ENCODE peak calls at places on chromosome 20, in six cellular contexts. V, W, O, M, K and S are unnamed samples. For H3K9me3, the result is how much of the 10 kb centered on the place peaks cover.

GRCh38 chr20:32190608-32191415 is 16.7 kb downstream of the PLAGL2 start:
- DNase-seq in V (no peak), W (no peak), O (no peak), M (no peak), K (no peak), S (no peak)

GRCh38 chr20:11195899-11196558 is 522.2 kb upstream of the JAG1 start:
- DNase-seq in V (no peak), W (no peak), O (no peak), M (no peak), K (no peak), S (no peak)

GRCh38 chr20:58854638-58855471 is 2.3 kb downstream of the GNAS start:
- DNase-seq in V (no peak), W (no peak), O (no peak), M (no peak), K (peak), S (no peak)

GRCh38 chr20:62961310-62961783 is 8.8 kb downstream of the SLC17A9 start:
- DNase-seq in V (no peak), W (no peak), O (no peak), M (no peak), K (peak), S (no peak)

GRCh38 chr20:35252037-35252461 is 25.6 kb downstream of the MMP24 start:
- DNase-seq in V (no peak), W (no peak), O (peak), M (no peak), K (no peak), S (no peak)

GRCh38 chr20:23700931-23701330 is 12.1 kb upstream of the CST4 start:
- DNase-seq in V (no peak), W (no peak), O (no peak), M (no peak), K (no peak), S (no peak)

GRCh38 chr20:45362804-45363610 is at the start of gene SYS1:
- DNase-seq in V (peak), W (peak), O (peak), M (peak), K (peak), S (peak)

GRCh38 chr20:1383621-1384404 is 9.0 kb downstream of the FKBP1A start:
- DNase-seq in V (no peak), W (no peak), O (no peak), M (no peak), K (no peak), S (no peak)

GRCh38 chr20:44412402-44413144 is 57.1 kb downstream of the HNF4A start:
- DNase-seq in V (no peak), W (no peak), O (no peak), M (no peak), K (no peak), S (no peak)

GRCh38 chr20:574297-574942 is 30.8 kb upstream of the CSNK2A1 start:
- DNase-seq in V (peak), W (peak), O (no peak), M (no peak), K (no peak), S (no peak)

GRCh38 chr20:32062776-32063170 is 10.7 kb downstream of the HCK start:
- DNase-seq in V (peak), W (peak), O (no peak), M (no peak), K (no peak), S (peak)

GRCh38 chr20:32278199-32278643 is 770 bp downstream of the KIF3B start:
- DNase-seq in V (no peak), W (no peak), O (no peak), M (no peak), K (no peak), S (no peak)

DNA sequence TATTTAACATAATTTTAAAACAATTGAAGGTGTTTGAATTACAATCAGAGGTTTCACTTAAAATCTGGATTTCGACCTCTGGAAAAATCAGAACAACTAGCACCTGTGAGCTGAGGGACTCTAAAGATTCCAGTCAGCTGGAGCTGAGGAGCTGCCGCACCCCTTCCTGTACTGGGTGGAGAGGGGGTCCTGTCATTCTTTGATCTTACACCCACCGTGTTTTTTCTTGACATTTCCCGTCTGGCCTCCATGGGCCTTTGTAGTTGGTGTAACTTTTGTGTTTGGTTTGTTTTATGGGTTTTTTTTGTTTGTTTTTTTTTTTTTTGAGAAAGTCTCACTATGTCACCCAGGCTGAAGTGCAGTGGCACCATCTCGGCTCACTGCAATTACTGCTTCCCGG is 17.2 kb downstream of the ARFGEF2 start:
- DNase-seq in V (no peak), W (no peak), O (no peak), M (no peak), K (no peak), S (no peak)
- H3K27ac ChIP-seq in V (no peak), W (peak), O (no peak), M (no peak), K (no peak), S (no peak)

DNA sequence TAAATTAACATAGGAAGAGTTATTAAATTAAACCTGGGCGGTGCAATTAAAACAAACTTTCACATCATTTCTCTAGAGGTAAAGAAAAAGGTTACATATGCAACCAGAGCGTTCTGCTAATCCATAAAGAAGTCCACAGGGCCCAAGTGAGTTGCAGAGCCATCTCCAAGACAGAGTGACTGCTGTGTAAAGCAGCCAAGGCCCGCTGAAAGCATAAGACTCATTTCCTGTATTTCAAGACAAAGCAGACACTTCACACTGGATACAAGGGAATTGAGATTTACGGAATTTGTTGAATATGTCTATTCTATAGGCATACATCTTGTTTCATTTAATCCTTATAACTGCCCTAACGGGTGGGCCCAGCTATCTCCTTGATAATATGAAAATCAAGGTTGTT is 422.8 kb downstream of the CBLN4 start:
- DNase-seq in V (no peak), W (no peak), O (no peak), M (no peak), K (no peak), S (no peak)
- H3K9me3 ChIP-seq in V (under half), W (under half), O (under half), M (under half), K (under half), S (under half)

DNA sequence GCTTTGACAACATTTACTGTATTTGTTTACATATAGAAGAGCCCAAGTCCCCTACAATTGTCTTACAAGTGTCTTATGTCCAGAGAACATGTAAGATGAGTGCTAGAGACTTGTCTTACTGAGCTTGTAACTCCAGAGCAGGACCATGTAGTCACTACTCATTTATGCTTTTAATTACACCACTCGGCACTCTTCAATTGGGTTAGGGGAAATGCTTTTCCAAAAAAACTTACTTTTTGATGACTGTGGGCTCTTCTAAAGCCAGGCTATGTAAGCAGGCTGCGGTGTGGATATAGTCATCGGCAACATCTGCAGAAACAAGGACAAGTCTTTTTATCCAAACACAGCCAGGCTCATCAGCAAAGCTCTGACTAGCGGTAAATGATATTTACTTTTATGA is 18.7 kb downstream of the SNX5 start:
- DNase-seq in V (no peak), W (no peak), O (no peak), M (no peak), K (no peak), S (no peak)
- TF ChIP-seq CTCF in V (no peak), W (no peak), O (no peak), M (no peak), K (no peak), S (no peak)

GRCh38 chr20:56487216-56487615 is 18.8 kb downstream of the RTF2 start:
- DNase-seq in V (no peak), W (no peak), O (no peak), M (no peak), K (no peak), S (no peak)

DNA sequence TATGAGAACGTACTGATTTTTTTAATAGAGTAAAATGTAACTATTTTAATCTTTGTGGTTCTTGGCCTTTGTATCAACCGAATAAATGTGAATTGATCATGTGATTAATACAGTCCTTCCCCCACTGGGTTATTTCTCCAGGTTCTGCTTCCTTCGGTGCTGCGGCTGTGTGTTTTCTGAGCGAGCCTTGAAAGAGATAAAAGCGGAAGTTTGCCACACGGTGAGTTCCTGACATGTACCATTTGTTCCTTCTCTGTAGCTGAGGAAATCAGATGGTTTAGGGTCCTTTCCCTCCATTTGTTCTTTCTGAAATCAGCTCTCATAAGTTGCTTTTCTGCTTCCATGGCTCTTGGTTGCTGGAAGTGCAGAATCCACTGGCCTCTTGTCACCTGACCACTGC is 15.5 kb downstream of the RTF2 start:
- DNase-seq in V (no peak), W (no peak), O (no peak), M (no peak), K (no peak), S (no peak)
- H3K27ac ChIP-seq in V (no peak), W (no peak), O (no peak), M (no peak), K (no peak), S (no peak)

DNA sequence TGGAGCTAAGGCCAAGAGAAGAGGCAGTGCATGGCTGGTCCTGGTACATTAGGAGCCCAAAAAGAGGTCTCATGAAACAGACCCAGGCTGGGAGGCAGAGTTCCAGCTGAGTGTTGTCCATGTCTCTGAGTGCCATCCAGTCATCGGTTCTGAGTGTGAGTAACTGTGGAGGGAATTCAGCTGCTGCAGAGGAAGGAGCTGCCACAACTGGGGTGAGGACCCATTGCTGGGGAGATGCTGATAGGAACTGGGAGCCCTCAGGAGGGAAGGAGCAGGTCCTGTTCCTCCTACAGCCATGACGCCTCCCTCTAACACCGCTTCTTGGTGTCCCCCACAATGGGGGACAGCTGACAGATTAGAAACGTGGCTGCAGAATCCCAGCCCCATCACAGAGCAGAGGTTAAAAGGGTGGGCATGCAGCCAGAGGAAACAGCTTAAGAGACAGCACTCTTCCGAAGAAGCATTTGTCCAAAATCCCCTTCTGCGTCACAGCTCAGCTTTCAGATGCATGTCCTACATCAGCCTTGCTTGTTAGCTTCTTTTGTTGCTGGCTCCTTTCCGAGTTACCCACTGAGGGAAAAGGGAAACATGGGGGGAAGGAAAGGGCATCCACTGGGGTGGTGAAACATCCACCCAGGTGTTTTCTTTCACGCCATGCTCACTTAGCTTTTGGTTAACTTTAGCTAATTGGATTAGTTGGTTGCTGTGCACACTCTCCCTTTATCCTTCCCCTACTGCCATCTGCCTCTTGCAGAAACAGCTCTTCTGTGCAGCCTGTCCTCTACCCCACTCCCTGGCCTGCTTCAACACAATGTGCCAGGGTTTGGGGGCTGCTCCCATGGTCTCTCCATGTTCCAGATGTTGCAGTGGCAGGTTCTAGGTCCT is 239.2 kb downstream of the SYNDIG1 start:
- DNase-seq in V (no peak), W (no peak), O (no peak), M (no peak), K (peak), S (no peak)
- H3K9me3 ChIP-seq in V (under half), W (under half), O (under half), M (under half), K (under half), S (under half)

GRCh38 chr20:54665812-54666211 is 190.4 kb downstream of the DOK5 start:
- DNase-seq in V (no peak), W (no peak), O (no peak), M (no peak), K (no peak), S (no peak)

GRCh38 chr20:54669054-54669390 is 193.6 kb downstream of the DOK5 start:
- DNase-seq in V (no peak), W (no peak), O (no peak), M (no peak), K (no peak), S (no peak)

GRCh38 chr20:54668271-54669053 is 193.1 kb downstream of the DOK5 start:
- DNase-seq in V (no peak), W (no peak), O (peak), M (peak), K (no peak), S (no peak)
- TF ChIP-seq CTCF in V (peak), W (peak), O (peak), M (peak), K (peak), S (peak)

DNA sequence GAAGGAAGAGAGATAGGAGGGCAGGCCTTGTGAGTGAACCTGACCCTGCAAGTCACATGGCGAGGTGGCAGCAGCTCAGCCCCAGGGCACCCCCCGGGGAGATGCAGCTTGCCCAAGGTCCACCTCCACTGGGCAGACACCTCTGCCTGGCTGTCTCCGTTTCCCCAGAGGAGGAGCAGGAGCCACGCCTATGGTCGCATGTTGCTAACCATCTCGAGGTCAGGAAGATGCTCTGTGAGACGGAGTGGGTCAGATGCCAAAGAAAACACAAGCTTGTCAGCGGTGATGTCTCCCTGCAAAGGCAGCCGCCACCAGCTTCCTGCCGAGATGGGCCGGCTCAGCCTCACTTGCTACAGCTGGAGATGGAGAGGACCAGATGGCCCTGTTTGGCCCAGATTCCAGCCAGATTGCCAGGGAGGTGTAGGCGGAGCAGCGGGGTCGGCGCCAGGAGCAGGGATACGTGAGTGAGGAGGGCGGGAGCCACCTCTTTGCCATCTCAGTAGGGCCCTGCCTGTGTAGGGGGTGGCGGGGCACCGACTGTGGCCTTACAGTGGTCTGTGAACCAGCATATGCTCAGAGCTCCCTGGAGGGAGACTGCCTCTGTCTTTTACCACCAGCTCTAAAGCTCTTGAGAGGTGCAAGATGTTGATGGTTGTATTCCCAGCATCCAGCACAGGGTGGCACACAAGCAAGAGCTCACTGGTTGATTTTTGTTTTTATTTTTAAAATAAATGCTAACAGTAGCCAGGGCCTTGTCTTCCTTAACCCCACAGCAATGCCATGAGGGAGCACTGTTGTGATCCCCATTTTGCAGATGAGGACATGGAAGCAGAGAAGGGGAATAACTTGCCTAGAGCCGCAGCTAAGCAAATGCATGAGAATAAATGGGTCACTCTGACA is 42.9 kb upstream of the FAM83D start:
- DNase-seq in V (no peak), W (no peak), O (no peak), M (no peak), K (peak), S (peak)
- H3K27ac ChIP-seq in V (no peak), W (peak), O (no peak), M (no peak), K (no peak), S (no peak)

DNA sequence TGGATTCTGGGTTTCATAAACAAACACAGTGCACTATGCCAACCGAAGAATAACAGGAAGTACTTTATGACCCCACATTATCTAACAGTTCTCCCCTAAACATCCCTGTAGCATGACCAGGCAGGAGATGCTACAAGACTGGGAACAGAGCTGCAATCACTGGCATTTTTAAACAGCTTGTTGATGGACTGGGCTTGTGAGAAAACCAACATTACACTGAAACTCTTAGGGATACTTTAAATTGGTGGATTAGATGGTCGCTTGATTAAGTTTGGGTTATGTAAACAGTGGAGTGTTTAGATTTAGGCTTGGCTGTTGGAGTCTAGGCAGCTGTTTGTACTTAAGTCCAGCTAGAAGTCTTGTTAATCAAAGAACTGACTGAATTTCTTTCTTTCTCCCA is 234.2 kb upstream of the BMP2 start:
- DNase-seq in V (no peak), W (no peak), O (no peak), M (no peak), K (no peak), S (no peak)
- H3K9me3 ChIP-seq in V (under half), W (under half), O (under half), M (under half), K (under half), S (under half)